ENCODE peak calls at places on chromosomes 16 and 17, in eight cellular contexts. U is hepatocyte, K is neural progenitor cell, Z is GM23248, J is MM.1S, O is HCT116, M is SK-N-SH, P is GM23338. W is an unnamed sample.

GRCh38 chr17:42578282-42578869 is 847 bp upstream of the PSMC3IP start:
- DNase-seq in U (peak; percentile 87), K (peak; percentile 92), Z (peak; percentile 82), J (peak; percentile 99), O (peak; percentile 74), M (peak; percentile 91), P (peak; percentile 96), W (peak; percentile 74)

GRCh38 chr16:64738321-64738960 is 383.4 kb downstream of the CDH11 start:
- DNase-seq in U (no peak), K (no peak), Z (peak; percentile 68), J (no peak), O (no peak), M (no peak), P (no peak), W (no peak)

GRCh38 chr16:70257391-70257790 is 5.7 kb upstream of the EXOSC6 start:
- DNase-seq in U (no peak), K (no peak), Z (no peak), J (no peak), O (no peak), M (no peak), P (no peak), W (no peak)

GRCh38 chr16:11637320-11637719 is 30.9 kb upstream of the SNN start:
- DNase-seq in U (no peak), K (no peak), Z (no peak), J (no peak), O (no peak), M (no peak), P (no peak), W (no peak)

GRCh38 chr17:19979917-19980770 is 2.5 kb upstream of the AKAP10 start:
- DNase-seq in U (peak; percentile 68), K (peak; percentile 78), Z (no peak), J (no peak), O (no peak), M (no peak), P (peak; percentile 12), W (no peak)

GRCh38 chr16:49283376-49284049 is 1.9 kb upstream of the CBLN1 start:
- DNase-seq in U (no peak), K (peak; percentile 29), Z (no peak), J (no peak), O (no peak), M (no peak), P (no peak), W (no peak)

GRCh38 chr16:89123831-89124100 is 30.1 kb downstream of the ACSF3 start:
- DNase-seq in U (no peak), K (no peak), Z (no peak), J (no peak), O (no peak), M (no peak), P (no peak), W (no peak)

GRCh38 chr17:13099079-13099478 is 81.3 kb upstream of the ELAC2 start:
- DNase-seq in U (no peak), K (peak; percentile 16), Z (no peak), J (no peak), O (no peak), M (no peak), P (peak; percentile 5), W (no peak)

GRCh38 chr17:59154721-59155438 is at the start of gene SKA2:
- DNase-seq in U (no peak), K (peak; percentile 99), Z (peak; percentile 99), J (no peak), O (no peak), M (peak; percentile 85), P (peak; percentile 99), W (peak; percentile 100)

GRCh38 chr17:59165933-59166342 is 10.4 kb downstream of the PRR11 start:
- DNase-seq in U (peak; percentile 70), K (peak; percentile 91), Z (peak; percentile 52), J (peak; percentile 28), O (peak; percentile 49), M (peak; percentile 76), P (peak; percentile 89), W (peak; percentile 77)

GRCh38 chr17:59161477-59161876 is 5.9 kb downstream of the PRR11 start:
- DNase-seq in U (no peak), K (no peak), Z (no peak), J (no peak), O (no peak), M (no peak), P (no peak), W (no peak)

GRCh38 chr17:59155439-59156177 is at the start of gene PRR11:
- DNase-seq in U (peak; percentile 99), K (peak; percentile 99), Z (peak; percentile 100), J (peak; percentile 99), O (peak; percentile 100), M (peak; percentile 90), P (peak; percentile 99), W (no peak)

GRCh38 chr17:59160203-59161025 is 4.9 kb downstream of the PRR11 start:
- DNase-seq in U (no peak), K (no peak), Z (no peak), J (peak; percentile 45), O (no peak), M (no peak), P (no peak), W (no peak)
- H3K4me3 ChIP-seq in U (no peak overlapping the region), K (no peak overlapping the region), Z (no peak overlapping the region), J (peak overlapping the region; percentile 5), O (no peak overlapping the region), M (peak overlapping the region; percentile 7), P (no peak overlapping the region), W (no peak overlapping the region)

GRCh38 chr16:67246945-67247697 is at the start of gene FHOD1:
- DNase-seq in U (peak; percentile 97), K (peak; percentile 98), Z (peak; percentile 99), J (peak; percentile 98), O (peak; percentile 83), M (peak; percentile 93), P (peak; percentile 98), W (peak; percentile 91)
- H3K4me1 ChIP-seq in U (peaks cover 26% of the 10 kb centered on the region), K (peaks cover 25% of the 10 kb centered on the region), Z (peaks cover 53% of the 10 kb centered on the region), J (peaks cover 36% of the 10 kb centered on the region), O (peaks cover 38% of the 10 kb centered on the region), M (peaks cover 46% of the 10 kb centered on the region), P (peaks cover 23% of the 10 kb centered on the region), W (peaks cover 51% of the 10 kb centered on the region)

GRCh38 chr16:13909069-13909468 is 10.9 kb upstream of the ERCC4 start:
- DNase-seq in U (no peak), K (no peak), Z (no peak), J (no peak), O (no peak), M (no peak), P (no peak), W (no peak)

GRCh38 chr16:13911306-13911705 is 8.6 kb upstream of the ERCC4 start:
- DNase-seq in U (no peak), K (no peak), Z (no peak), J (no peak), O (no peak), M (no peak), P (no peak), W (no peak)

GRCh38 chr16:13907431-13907830 is 12.5 kb upstream of the ERCC4 start:
- DNase-seq in U (no peak), K (no peak), Z (no peak), J (no peak), O (no peak), M (no peak), P (no peak), W (no peak)

GRCh38 chr16:13911871-13912270 is 8.1 kb upstream of the ERCC4 start:
- DNase-seq in U (no peak), K (no peak), Z (no peak), J (no peak), O (no peak), M (no peak), P (no peak), W (no peak)

GRCh38 chr16:13909872-13910303 is 10.1 kb upstream of the ERCC4 start:
- DNase-seq in U (peak; percentile 66), K (no peak), Z (peak; percentile 75), J (peak; percentile 67), O (no peak), M (no peak), P (no peak), W (peak; percentile 23)
- TF ChIP-seq EZH2phosphoT487 in U (no peak), K (no peak), Z (no peak), J (no peak), O (no peak), M (no peak), P (no peak), W (no peak)

GRCh38 chr16:29897333-29897732 is 2.0 kb downstream of the SEZ6L2 start:
- DNase-seq in U (no peak), K (no peak), Z (no peak), J (no peak), O (no peak), M (no peak), P (no peak), W (no peak)

GRCh38 chr16:29898135-29898534 is 1.2 kb downstream of the SEZ6L2 start:
- DNase-seq in U (no peak), K (peak; percentile 76), Z (no peak), J (no peak), O (no peak), M (peak; percentile 65), P (no peak), W (no peak)

GRCh38 chr16:29900102-29900887 is at the start of gene ASPHD1:
- DNase-seq in U (peak; percentile 88), K (peak; percentile 92), Z (peak; percentile 95), J (peak; percentile 73), O (peak; percentile 29), M (peak; percentile 92), P (peak; percentile 85), W (peak; percentile 57)

GRCh38 chr16:29899516-29900101 is at the start of gene SEZ6L2:
- DNase-seq in U (peak; percentile 95), K (peak; percentile 92), Z (peak; percentile 95), J (no peak), O (peak; percentile 90), M (peak; percentile 95), P (peak; percentile 98), W (peak; percentile 89)

DNA sequence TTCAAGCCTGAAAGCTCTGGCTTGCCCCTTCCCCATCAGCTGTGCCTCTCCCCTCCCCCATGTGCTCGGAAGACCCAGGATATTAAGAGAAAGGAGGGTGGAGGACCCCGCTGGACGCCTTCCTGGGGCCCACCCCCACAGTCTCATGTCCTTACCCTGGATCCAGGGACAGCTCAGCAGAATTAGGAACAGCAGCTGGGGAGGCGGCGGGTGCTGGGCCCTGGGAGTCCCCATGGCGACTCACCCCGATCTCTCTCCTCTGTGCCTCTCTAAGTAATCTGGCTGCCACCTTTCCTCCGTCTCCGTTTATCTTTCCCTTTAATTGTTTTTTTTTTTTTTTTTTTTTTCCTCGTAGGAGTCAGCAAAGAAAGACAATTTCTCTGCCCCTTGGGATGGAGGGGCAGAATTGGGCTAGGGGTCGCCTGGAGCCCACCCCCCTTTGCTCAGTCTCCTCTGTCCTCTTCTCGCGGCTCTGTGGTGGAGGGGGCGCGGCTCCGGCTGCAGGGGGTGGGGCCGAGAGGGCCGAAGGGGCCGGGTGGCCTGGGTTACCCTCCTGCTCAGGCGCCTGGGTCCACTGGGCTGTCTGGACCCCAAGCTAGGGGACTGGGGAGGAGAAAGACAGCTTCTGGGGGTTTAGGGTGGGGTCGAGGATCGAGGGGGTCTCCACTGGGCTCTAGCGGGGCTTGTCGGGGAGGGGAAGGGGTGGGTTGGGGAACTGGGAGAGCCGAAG is 399 bp downstream of the SEZ6L2 start:
- DNase-seq in U (peak; percentile 77), K (peak; percentile 80), Z (peak; percentile 67), J (no peak), O (no peak), M (peak; percentile 92), P (peak; percentile 86), W (no peak)
- H3K4me3 ChIP-seq in U (peak overlapping the region; percentile 28), K (peak overlapping the region; percentile 64), Z (peak overlapping the region; percentile 82), J (no peak overlapping the region), O (peak overlapping the region; percentile 71), M (peak overlapping the region; percentile 89), P (peak overlapping the region; percentile 97), W (peak overlapping the region; percentile 66)

W was measured in PC-3.